ENCODE peak calls at places on chromosomes 5 and 9, in six cellular contexts. One of them, this sample, is unnamed.

GRCh38 chr9:21027295-21027694 is 4.1 kb downstream of the HACD4 start:
- DNase-seq in fibroblast of lung: peak
- DNase-seq in esophagus muscularis mucosa: no peak
- DNase-seq in mucosa of descending colon: no peak
- DNase-seq in GM06990: no peak
- DNase-seq in PC-9: no peak
- DNase-seq in this sample: peak

GRCh38 chr5:54383941-54384340 is 71.6 kb upstream of the HSPB3 start:
- DNase-seq in fibroblast of lung: no peak
- DNase-seq in esophagus muscularis mucosa: no peak
- DNase-seq in mucosa of descending colon: no peak
- DNase-seq in GM06990: no peak
- DNase-seq in PC-9: no peak
- DNase-seq in this sample: no peak

GRCh38 chr5:43231977-43232376 is 40.0 kb downstream of the NIM1K start:
- DNase-seq in fibroblast of lung: peak
- DNase-seq in esophagus muscularis mucosa: no peak
- DNase-seq in mucosa of descending colon: no peak
- DNase-seq in GM06990: no peak
- DNase-seq in PC-9: no peak
- DNase-seq in this sample: no peak

GRCh38 chr5:41406944-41407343 is 103.5 kb downstream of the PLCXD3 start:
- DNase-seq in fibroblast of lung: no peak
- DNase-seq in esophagus muscularis mucosa: no peak
- DNase-seq in mucosa of descending colon: no peak
- DNase-seq in GM06990: no peak
- DNase-seq in PC-9: no peak
- DNase-seq in this sample: no peak

GRCh38 chr5:54415896-54416640 is 39.4 kb upstream of the HSPB3 start:
- DNase-seq in fibroblast of lung: no peak
- DNase-seq in esophagus muscularis mucosa: no peak
- DNase-seq in mucosa of descending colon: no peak
- DNase-seq in GM06990: no peak
- DNase-seq in PC-9: peak
- DNase-seq in this sample: peak

GRCh38 chr9:133839822-133840329 is 101.7 kb upstream of the SARDH start:
- DNase-seq in fibroblast of lung: peak
- DNase-seq in esophagus muscularis mucosa: no peak
- DNase-seq in mucosa of descending colon: no peak
- DNase-seq in GM06990: no peak
- DNase-seq in PC-9: no peak
- DNase-seq in this sample: peak

GRCh38 chr5:169542811-169543210 is 40.8 kb upstream of the SPDL1 start:
- DNase-seq in fibroblast of lung: no peak
- DNase-seq in esophagus muscularis mucosa: no peak
- DNase-seq in mucosa of descending colon: no peak
- DNase-seq in GM06990: no peak
- DNase-seq in PC-9: no peak
- DNase-seq in this sample: no peak

GRCh38 chr9:130894546-130894945 is 2.1 kb downstream of the QRFP start:
- DNase-seq in fibroblast of lung: no peak
- DNase-seq in esophagus muscularis mucosa: no peak
- DNase-seq in mucosa of descending colon: no peak
- DNase-seq in GM06990: no peak
- DNase-seq in PC-9: no peak
- DNase-seq in this sample: no peak

GRCh38 chr9:108041551-108041950 is 552.0 kb upstream of the KLF4 start:
- DNase-seq in fibroblast of lung: peak
- DNase-seq in esophagus muscularis mucosa: no peak
- DNase-seq in mucosa of descending colon: no peak
- DNase-seq in GM06990: no peak
- DNase-seq in PC-9: peak
- DNase-seq in this sample: peak

GRCh38 chr5:33824516-33825195 is 67.1 kb downstream of the ADAMTS12 start:
- DNase-seq in fibroblast of lung: peak
- DNase-seq in esophagus muscularis mucosa: no peak
- DNase-seq in mucosa of descending colon: no peak
- DNase-seq in GM06990: peak
- DNase-seq in PC-9: no peak
- DNase-seq in this sample: peak

GRCh38 chr5:171986772-171987171 is 19.7 kb downstream of the FBXW11 start:
- DNase-seq in fibroblast of lung: no peak
- DNase-seq in esophagus muscularis mucosa: no peak
- DNase-seq in mucosa of descending colon: no peak
- DNase-seq in GM06990: no peak
- DNase-seq in PC-9: no peak
- DNase-seq in this sample: no peak

GRCh38 chr5:139446956-139447779 is 7.8 kb upstream of the DNAJC18 start:
- DNase-seq in fibroblast of lung: no peak
- DNase-seq in esophagus muscularis mucosa: no peak
- DNase-seq in mucosa of descending colon: no peak
- DNase-seq in GM06990: peak
- DNase-seq in PC-9: no peak
- DNase-seq in this sample: no peak

GRCh38 chr9:99368341-99369326 is 146.6 kb downstream of the SEC61B start:
- DNase-seq in fibroblast of lung: peak
- DNase-seq in esophagus muscularis mucosa: no peak
- DNase-seq in mucosa of descending colon: no peak
- DNase-seq in GM06990: peak
- DNase-seq in PC-9: no peak
- DNase-seq in this sample: peak

GRCh38 chr9:7561527-7561926 is 238.1 kb downstream of the DMAC1 start:
- DNase-seq in fibroblast of lung: no peak
- DNase-seq in esophagus muscularis mucosa: no peak
- DNase-seq in mucosa of descending colon: no peak
- DNase-seq in GM06990: no peak
- DNase-seq in PC-9: no peak
- DNase-seq in this sample: no peak

GRCh38 chr5:172712610-172713009 is 58.4 kb downstream of the DUSP1 start:
- DNase-seq in fibroblast of lung: no peak
- DNase-seq in esophagus muscularis mucosa: no peak
- DNase-seq in mucosa of descending colon: no peak
- DNase-seq in GM06990: no peak
- DNase-seq in PC-9: no peak
- DNase-seq in this sample: no peak

GRCh38 chr5:102581011-102581410 is 82.2 kb upstream of the SLCO6A1 start:
- DNase-seq in fibroblast of lung: no peak
- DNase-seq in esophagus muscularis mucosa: no peak
- DNase-seq in mucosa of descending colon: no peak
- DNase-seq in GM06990: no peak
- DNase-seq in PC-9: peak
- DNase-seq in this sample: no peak

GRCh38 chr9:37200572-37201005 is 80.2 kb downstream of the ZCCHC7 start:
- DNase-seq in fibroblast of lung: peak
- DNase-seq in esophagus muscularis mucosa: no peak
- DNase-seq in mucosa of descending colon: no peak
- DNase-seq in GM06990: no peak
- DNase-seq in PC-9: peak
- DNase-seq in this sample: peak

GRCh38 chr5:35924950-35925722 is 13.3 kb downstream of the CAPSL start:
- DNase-seq in fibroblast of lung: peak
- DNase-seq in esophagus muscularis mucosa: no peak
- DNase-seq in mucosa of descending colon: peak
- DNase-seq in GM06990: peak
- DNase-seq in PC-9: no peak
- DNase-seq in this sample: peak

GRCh38 chr5:88880196-88880595 is 2.8 kb downstream of the MEF2C start:
- DNase-seq in fibroblast of lung: no peak
- DNase-seq in esophagus muscularis mucosa: no peak
- DNase-seq in mucosa of descending colon: no peak
- DNase-seq in GM06990: no peak
- DNase-seq in PC-9: no peak
- DNase-seq in this sample: no peak

GRCh38 chr9:89078860-89079259 is 87.6 kb downstream of the S1PR3 start:
- DNase-seq in fibroblast of lung: peak
- DNase-seq in esophagus muscularis mucosa: no peak
- DNase-seq in mucosa of descending colon: no peak
- DNase-seq in GM06990: no peak
- DNase-seq in PC-9: no peak
- DNase-seq in this sample: peak

GRCh38 chr9:94693485-94694191 is 32.9 kb upstream of the AOPEP start:
- DNase-seq in fibroblast of lung: no peak
- DNase-seq in esophagus muscularis mucosa: no peak
- DNase-seq in mucosa of descending colon: no peak
- DNase-seq in GM06990: no peak
- DNase-seq in PC-9: no peak
- DNase-seq in this sample: no peak

GRCh38 chr5:164000241-164000640 is 494.8 kb downstream of the MAT2B start:
- DNase-seq in fibroblast of lung: no peak
- DNase-seq in esophagus muscularis mucosa: no peak
- DNase-seq in mucosa of descending colon: no peak
- DNase-seq in GM06990: no peak
- DNase-seq in PC-9: no peak
- DNase-seq in this sample: no peak

GRCh38 chr9:35791321-35791921 is at the start of gene NPR2:
- DNase-seq in fibroblast of lung: peak
- DNase-seq in esophagus muscularis mucosa: no peak
- DNase-seq in mucosa of descending colon: no peak
- DNase-seq in GM06990: no peak
- DNase-seq in PC-9: no peak
- DNase-seq in this sample: peak

GRCh38 chr5:88964831-88965230 is 81.8 kb upstream of the MEF2C start:
- DNase-seq in fibroblast of lung: no peak
- DNase-seq in esophagus muscularis mucosa: no peak
- DNase-seq in mucosa of descending colon: no peak
- DNase-seq in GM06990: no peak
- DNase-seq in PC-9: peak
- DNase-seq in this sample: no peak

GRCh38 chr9:36725777-36726356 is 153.2 kb downstream of the MELK start:
- DNase-seq in fibroblast of lung: no peak
- DNase-seq in esophagus muscularis mucosa: no peak
- DNase-seq in mucosa of descending colon: no peak
- DNase-seq in GM06990: no peak
- DNase-seq in PC-9: no peak
- DNase-seq in this sample: no peak

GRCh38 chr9:95085861-95086563 is 231.5 kb downstream of the FANCC start:
- DNase-seq in fibroblast of lung: no peak
- DNase-seq in esophagus muscularis mucosa: no peak
- DNase-seq in mucosa of descending colon: no peak
- DNase-seq in GM06990: no peak
- DNase-seq in PC-9: no peak
- DNase-seq in this sample: no peak

GRCh38 chr5:74164725-74165226 is 475.8 kb downstream of the ENC1 start:
- DNase-seq in fibroblast of lung: no peak
- DNase-seq in esophagus muscularis mucosa: no peak
- DNase-seq in mucosa of descending colon: no peak
- DNase-seq in GM06990: no peak
- DNase-seq in PC-9: no peak
- DNase-seq in this sample: no peak

GRCh38 chr9:137053944-137054931 is at the start of gene ENTPD2:
- DNase-seq in fibroblast of lung: no peak
- DNase-seq in esophagus muscularis mucosa: no peak
- DNase-seq in mucosa of descending colon: peak
- DNase-seq in GM06990: no peak
- DNase-seq in PC-9: peak
- DNase-seq in this sample: no peak

GRCh38 chr5:143025971-143026370 is 255.8 kb downstream of the ARHGAP26 start:
- DNase-seq in fibroblast of lung: no peak
- DNase-seq in esophagus muscularis mucosa: no peak
- DNase-seq in mucosa of descending colon: no peak
- DNase-seq in GM06990: no peak
- DNase-seq in PC-9: no peak
- DNase-seq in this sample: no peak
- TF ChIP-seq CTCF in fibroblast of lung: no peak
- TF ChIP-seq CTCF in esophagus muscularis mucosa: no peak
- TF ChIP-seq CTCF in mucosa of descending colon: no peak
- TF ChIP-seq CTCF in GM06990: no peak
- TF ChIP-seq CTCF in PC-9: no peak
- TF ChIP-seq CTCF in this sample: no peak

DNA sequence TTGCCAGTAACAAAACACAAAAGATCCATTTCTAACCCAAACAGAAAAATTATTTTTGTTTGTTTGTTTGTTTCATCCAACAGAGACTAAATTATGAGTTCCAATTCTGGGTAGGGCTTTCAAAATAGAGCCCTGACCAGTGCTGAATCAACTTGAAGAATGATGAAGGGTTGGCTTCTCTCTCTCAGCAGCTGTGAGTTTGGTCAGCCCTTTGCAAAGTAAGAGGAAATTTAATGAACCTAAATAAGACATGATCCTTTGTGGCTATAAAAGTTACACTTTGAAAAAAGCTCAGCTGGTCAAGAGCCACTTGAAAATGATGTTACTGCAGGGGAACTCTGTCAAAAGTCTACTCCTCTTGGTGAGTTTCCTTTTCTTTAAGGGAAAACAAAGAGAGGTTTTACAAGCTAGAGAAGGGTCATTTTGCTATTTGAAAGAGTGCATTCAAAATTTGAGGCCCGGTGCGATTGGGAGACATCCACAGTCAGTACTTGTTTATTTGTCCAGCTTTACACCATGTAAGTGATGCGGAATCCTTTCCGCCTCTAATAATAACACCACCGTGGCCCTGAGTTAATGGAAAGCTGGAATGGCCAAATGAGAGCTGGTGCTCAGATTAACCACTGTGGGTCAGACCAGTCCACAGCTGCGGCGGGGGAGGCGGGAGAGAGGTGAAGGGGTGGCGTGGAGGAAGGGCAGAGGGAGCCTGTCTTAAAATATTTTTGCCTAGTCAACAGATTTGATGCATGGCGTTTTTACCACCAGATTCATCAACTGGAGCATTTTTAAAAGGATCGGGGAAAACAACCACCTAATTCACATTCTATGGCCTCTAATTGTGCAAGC is 403.9 kb downstream of the TLE4 start:
- DNase-seq in fibroblast of lung: no peak
- DNase-seq in esophagus muscularis mucosa: no peak
- DNase-seq in mucosa of descending colon: peak
- DNase-seq in GM06990: no peak
- DNase-seq in PC-9: no peak
- DNase-seq in this sample: no peak
- H3K4me3 ChIP-seq in fibroblast of lung: no peak
- H3K4me3 ChIP-seq in esophagus muscularis mucosa: no peak
- H3K4me3 ChIP-seq in mucosa of descending colon: no peak
- H3K4me3 ChIP-seq in GM06990: no peak
- H3K4me3 ChIP-seq in PC-9: no peak
- H3K4me3 ChIP-seq in this sample: no peak

DNA sequence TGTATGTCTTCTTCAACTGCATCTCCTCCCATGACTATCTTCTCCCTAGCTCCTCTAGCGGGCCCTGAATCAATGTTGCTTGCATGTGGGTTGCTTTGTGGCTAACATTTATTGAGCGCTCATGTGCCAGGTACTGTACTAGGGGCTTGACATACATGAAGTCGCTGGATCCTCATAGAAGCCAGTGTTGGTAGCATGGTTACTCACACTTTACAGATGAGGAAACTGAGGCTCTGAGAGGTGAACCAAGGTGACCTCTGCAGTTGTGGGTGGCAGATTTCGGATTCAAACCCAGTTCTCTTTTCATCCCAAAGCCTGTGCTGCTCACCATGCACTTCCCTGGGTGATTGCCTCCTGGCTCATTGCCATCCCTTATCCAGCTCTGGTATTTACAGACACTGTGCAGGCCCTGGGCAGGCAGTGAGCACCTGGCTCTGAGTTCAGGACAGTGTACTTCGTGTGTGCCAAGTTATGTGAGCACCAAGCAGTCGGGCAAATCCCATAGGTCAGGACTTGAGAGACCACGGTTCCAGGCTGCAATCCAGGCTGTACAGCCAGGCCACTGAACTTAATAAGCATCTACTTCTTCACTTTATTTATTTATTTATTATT is 1.3 kb downstream of the LRSAM1 start:
- DNase-seq in fibroblast of lung: peak
- DNase-seq in esophagus muscularis mucosa: no peak
- DNase-seq in mucosa of descending colon: peak
- DNase-seq in GM06990: no peak
- DNase-seq in PC-9: no peak
- DNase-seq in this sample: peak
- TF ChIP-seq CTCF in fibroblast of lung: no peak
- TF ChIP-seq CTCF in esophagus muscularis mucosa: no peak
- TF ChIP-seq CTCF in mucosa of descending colon: no peak
- TF ChIP-seq CTCF in GM06990: no peak
- TF ChIP-seq CTCF in PC-9: no peak
- TF ChIP-seq CTCF in this sample: no peak

GRCh38 chr5:178074266-178074952 is 38.9 kb upstream of the N4BP3 start:
- DNase-seq in fibroblast of lung: peak
- DNase-seq in esophagus muscularis mucosa: no peak
- DNase-seq in mucosa of descending colon: no peak
- DNase-seq in GM06990: no peak
- DNase-seq in PC-9: no peak
- DNase-seq in this sample: no peak
- H3K4me3 ChIP-seq in fibroblast of lung: no peak
- H3K4me3 ChIP-seq in esophagus muscularis mucosa: no peak
- H3K4me3 ChIP-seq in mucosa of descending colon: no peak
- H3K4me3 ChIP-seq in GM06990: no peak
- H3K4me3 ChIP-seq in PC-9: no peak
- H3K4me3 ChIP-seq in this sample: no peak

This sample was measured in fibroblast of villous mesenchyme.